ENCODE peak calls at places on chromosomes 16 and 17, in five cellular contexts. One of them, this sample, is unnamed.

GRCh38 chr16:51003850-51004566 is 147.1 kb downstream of the SALL1 start:
- DNase-seq in A549: no peak
- DNase-seq in K562: no peak
- DNase-seq in GM12878: no peak
- DNase-seq in HepG2: peak
- DNase-seq in this sample: no peak

GRCh38 chr16:87132361-87133014 is 184.7 kb downstream of the C16orf95 start:
- DNase-seq in A549: no peak
- DNase-seq in K562: no peak
- DNase-seq in GM12878: no peak
- DNase-seq in HepG2: peak
- DNase-seq in this sample: no peak

GRCh38 chr16:85824161-85825135 is 25.0 kb downstream of the COX4I1 start:
- DNase-seq in A549: no peak
- DNase-seq in K562: no peak
- DNase-seq in GM12878: no peak
- DNase-seq in HepG2: no peak
- DNase-seq in this sample: no peak

GRCh38 chr16:88012360-88012759 is 61.1 kb downstream of the BANP start:
- DNase-seq in A549: no peak
- DNase-seq in K562: no peak
- DNase-seq in GM12878: no peak
- DNase-seq in HepG2: no peak
- DNase-seq in this sample: no peak

GRCh38 chr17:17171186-17171585 is 34.9 kb downstream of the PLD6 start:
- DNase-seq in A549: no peak
- DNase-seq in K562: no peak
- DNase-seq in GM12878: no peak
- DNase-seq in HepG2: no peak
- DNase-seq in this sample: no peak

GRCh38 chr16:29994613-29995329 is 646 bp downstream of the HIRIP3 start:
- DNase-seq in A549: no peak
- DNase-seq in K562: peak
- DNase-seq in GM12878: no peak
- DNase-seq in HepG2: no peak
- DNase-seq in this sample: peak

GRCh38 chr16:25264599-25264998 is 7.0 kb upstream of the ZKSCAN2 start:
- DNase-seq in A549: no peak
- DNase-seq in K562: peak
- DNase-seq in GM12878: no peak
- DNase-seq in HepG2: no peak
- DNase-seq in this sample: peak

GRCh38 chr16:73028721-73029361 is 19.1 kb downstream of the ZFHX3 start:
- DNase-seq in A549: no peak
- DNase-seq in K562: no peak
- DNase-seq in GM12878: no peak
- DNase-seq in HepG2: no peak
- DNase-seq in this sample: no peak

GRCh38 chr16:9090101-9090959 is 1.1 kb upstream of the HAPSTR1 start:
- DNase-seq in A549: no peak
- DNase-seq in K562: peak
- DNase-seq in GM12878: no peak
- DNase-seq in HepG2: no peak
- DNase-seq in this sample: peak

GRCh38 chr16:89071686-89072182 is 21.9 kb upstream of the ACSF3 start:
- DNase-seq in A549: no peak
- DNase-seq in K562: peak
- DNase-seq in GM12878: no peak
- DNase-seq in HepG2: no peak
- DNase-seq in this sample: no peak

GRCh38 chr16:67504190-67505021 is 21.1 kb upstream of the AGRP start:
- DNase-seq in A549: no peak
- DNase-seq in K562: peak
- DNase-seq in GM12878: no peak
- DNase-seq in HepG2: peak
- DNase-seq in this sample: no peak

GRCh38 chr17:29045734-29046133 is 2.8 kb downstream of the PIPOX start:
- DNase-seq in A549: no peak
- DNase-seq in K562: no peak
- DNase-seq in GM12878: no peak
- DNase-seq in HepG2: peak
- DNase-seq in this sample: no peak

GRCh38 chr16:9270424-9270823 is 179.0 kb downstream of the HAPSTR1 start:
- DNase-seq in A549: no peak
- DNase-seq in K562: no peak
- DNase-seq in GM12878: no peak
- DNase-seq in HepG2: no peak
- DNase-seq in this sample: no peak

GRCh38 chr17:62690168-62690897 is 62.9 kb downstream of the MRC2 start:
- DNase-seq in A549: no peak
- DNase-seq in K562: no peak
- DNase-seq in GM12878: no peak
- DNase-seq in HepG2: no peak
- DNase-seq in this sample: no peak

GRCh38 chr16:89373355-89374110 is 116.8 kb downstream of the ANKRD11 start:
- DNase-seq in A549: no peak
- DNase-seq in K562: no peak
- DNase-seq in GM12878: no peak
- DNase-seq in HepG2: no peak
- DNase-seq in this sample: no peak

GRCh38 chr17:19386276-19386863 is 620 bp downstream of the MFAP4 start:
- DNase-seq in A549: peak
- DNase-seq in K562: no peak
- DNase-seq in GM12878: no peak
- DNase-seq in HepG2: no peak
- DNase-seq in this sample: no peak

GRCh38 chr17:80108321-80108971 is 7.1 kb downstream of the GAA start:
- DNase-seq in A549: no peak
- DNase-seq in K562: no peak
- DNase-seq in GM12878: no peak
- DNase-seq in HepG2: no peak
- DNase-seq in this sample: peak

GRCh38 chr17:61451538-61452300 is 503 bp upstream of the TBX4 start:
- DNase-seq in A549: no peak
- DNase-seq in K562: no peak
- DNase-seq in GM12878: no peak
- DNase-seq in HepG2: no peak
- DNase-seq in this sample: peak

GRCh38 chr16:78448658-78449327 is 349.3 kb downstream of the WWOX start:
- DNase-seq in A549: no peak
- DNase-seq in K562: no peak
- DNase-seq in GM12878: no peak
- DNase-seq in HepG2: no peak
- DNase-seq in this sample: no peak

GRCh38 chr16:2056077-2056476 is 8.3 kb downstream of the TSC2 start:
- DNase-seq in A549: no peak
- DNase-seq in K562: peak
- DNase-seq in GM12878: no peak
- DNase-seq in HepG2: peak
- DNase-seq in this sample: no peak

GRCh38 chr16:80718480-80719220 is 85.7 kb downstream of the CDYL2 start:
- DNase-seq in A549: no peak
- DNase-seq in K562: no peak
- DNase-seq in GM12878: no peak
- DNase-seq in HepG2: no peak
- DNase-seq in this sample: peak

GRCh38 chr17:77315551-77316190 is 174.9 kb downstream of the SEC14L1 start:
- DNase-seq in A549: no peak
- DNase-seq in K562: no peak
- DNase-seq in GM12878: no peak
- DNase-seq in HepG2: no peak
- DNase-seq in this sample: no peak

GRCh38 chr17:10305336-10306096 is 67.3 kb downstream of the MYH13 start:
- DNase-seq in A549: no peak
- DNase-seq in K562: no peak
- DNase-seq in GM12878: no peak
- DNase-seq in HepG2: no peak
- DNase-seq in this sample: no peak

GRCh38 chr16:60991886-60992285 is 1044.4 kb downstream of the CDH8 start:
- DNase-seq in A549: no peak
- DNase-seq in K562: no peak
- DNase-seq in GM12878: no peak
- DNase-seq in HepG2: no peak
- DNase-seq in this sample: no peak

GRCh38 chr16:76114681-76115080 is 162.5 kb upstream of the CNTNAP4 start:
- DNase-seq in A549: no peak
- DNase-seq in K562: no peak
- DNase-seq in GM12878: no peak
- DNase-seq in HepG2: no peak
- DNase-seq in this sample: no peak

GRCh38 chr17:55454906-55455474 is 33.4 kb upstream of the MMD start:
- DNase-seq in A549: peak
- DNase-seq in K562: no peak
- DNase-seq in GM12878: no peak
- DNase-seq in HepG2: peak
- DNase-seq in this sample: no peak

GRCh38 chr16:67207857-67208524 is 9.1 kb downstream of the ELMO3 start:
- DNase-seq in A549: peak
- DNase-seq in K562: peak
- DNase-seq in GM12878: no peak
- DNase-seq in HepG2: no peak
- DNase-seq in this sample: no peak

GRCh38 chr17:63078707-63079106 is 112.7 kb downstream of the TANC2 start:
- DNase-seq in A549: no peak
- DNase-seq in K562: no peak
- DNase-seq in GM12878: no peak
- DNase-seq in HepG2: no peak
- DNase-seq in this sample: no peak

GRCh38 chr17:27233059-27233458 is 60.9 kb upstream of the WSB1 start:
- DNase-seq in A549: no peak
- DNase-seq in K562: peak
- DNase-seq in GM12878: no peak
- DNase-seq in HepG2: no peak
- DNase-seq in this sample: no peak

GRCh38 chr16:11876306-11876705 is 25.0 kb upstream of the RSL1D1 start:
- DNase-seq in A549: no peak
- DNase-seq in K562: no peak
- DNase-seq in GM12878: no peak
- DNase-seq in HepG2: no peak
- DNase-seq in this sample: no peak

GRCh38 chr17:82281076-82281475 is 7.6 kb upstream of the CSNK1D start:
- DNase-seq in A549: no peak
- DNase-seq in K562: no peak
- DNase-seq in GM12878: no peak
- DNase-seq in HepG2: no peak
- DNase-seq in this sample: no peak

GRCh38 chr16:28263305-28263704 is 29.0 kb upstream of the SBK1 start:
- DNase-seq in A549: no peak
- DNase-seq in K562: no peak
- DNase-seq in GM12878: no peak
- DNase-seq in HepG2: no peak
- DNase-seq in this sample: no peak

GRCh38 chr16:82175627-82176026 is 5.6 kb upstream of the MPHOSPH6 start:
- DNase-seq in A549: no peak
- DNase-seq in K562: no peak
- DNase-seq in GM12878: no peak
- DNase-seq in HepG2: no peak
- DNase-seq in this sample: no peak
- TF ChIP-seq ESRRA in A549: no peak
- TF ChIP-seq ESRRA in K562: no peak
- TF ChIP-seq ESRRA in GM12878: no peak
- TF ChIP-seq ESRRA in HepG2: no peak
- TF ChIP-seq ESRRA in this sample: no peak

DNA sequence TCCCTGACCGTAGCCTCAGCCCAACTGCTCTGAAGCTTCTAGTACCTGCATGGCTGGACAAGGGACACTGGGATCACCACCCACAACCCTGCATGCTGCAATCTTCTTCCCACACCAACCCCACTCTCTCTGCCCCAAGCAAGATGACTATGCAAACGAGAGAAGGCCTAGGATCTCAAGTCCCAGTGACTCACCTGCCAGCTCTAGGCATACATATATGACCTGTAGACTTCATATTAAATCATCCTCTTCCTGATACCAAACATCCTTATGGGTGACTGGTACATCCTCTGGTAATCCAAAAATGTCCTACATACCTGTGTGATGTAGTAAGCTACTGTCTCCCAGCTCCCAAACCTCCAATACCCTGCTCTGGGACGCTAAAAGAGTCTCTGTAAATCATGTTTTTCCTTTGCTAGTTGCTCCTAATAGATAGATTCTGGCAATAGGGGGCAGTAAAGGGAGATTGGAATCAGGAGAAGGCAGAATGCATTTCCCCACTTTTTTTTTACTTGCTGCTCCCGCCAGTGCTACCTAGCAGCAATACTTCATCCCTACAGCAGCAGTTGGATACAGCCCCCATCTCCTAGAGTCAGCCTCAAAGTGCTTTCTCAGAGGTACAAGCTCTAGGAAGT is 43.4 kb upstream of the SOX9 start:
- DNase-seq in A549: no peak
- DNase-seq in K562: no peak
- DNase-seq in GM12878: no peak
- DNase-seq in HepG2: no peak
- DNase-seq in this sample: no peak
- TF ChIP-seq USF2 in A549: no peak
- TF ChIP-seq USF2 in K562: no peak
- TF ChIP-seq USF2 in GM12878: no peak
- TF ChIP-seq USF2 in HepG2: no peak
- TF ChIP-seq USF2 in this sample: no peak

DNA sequence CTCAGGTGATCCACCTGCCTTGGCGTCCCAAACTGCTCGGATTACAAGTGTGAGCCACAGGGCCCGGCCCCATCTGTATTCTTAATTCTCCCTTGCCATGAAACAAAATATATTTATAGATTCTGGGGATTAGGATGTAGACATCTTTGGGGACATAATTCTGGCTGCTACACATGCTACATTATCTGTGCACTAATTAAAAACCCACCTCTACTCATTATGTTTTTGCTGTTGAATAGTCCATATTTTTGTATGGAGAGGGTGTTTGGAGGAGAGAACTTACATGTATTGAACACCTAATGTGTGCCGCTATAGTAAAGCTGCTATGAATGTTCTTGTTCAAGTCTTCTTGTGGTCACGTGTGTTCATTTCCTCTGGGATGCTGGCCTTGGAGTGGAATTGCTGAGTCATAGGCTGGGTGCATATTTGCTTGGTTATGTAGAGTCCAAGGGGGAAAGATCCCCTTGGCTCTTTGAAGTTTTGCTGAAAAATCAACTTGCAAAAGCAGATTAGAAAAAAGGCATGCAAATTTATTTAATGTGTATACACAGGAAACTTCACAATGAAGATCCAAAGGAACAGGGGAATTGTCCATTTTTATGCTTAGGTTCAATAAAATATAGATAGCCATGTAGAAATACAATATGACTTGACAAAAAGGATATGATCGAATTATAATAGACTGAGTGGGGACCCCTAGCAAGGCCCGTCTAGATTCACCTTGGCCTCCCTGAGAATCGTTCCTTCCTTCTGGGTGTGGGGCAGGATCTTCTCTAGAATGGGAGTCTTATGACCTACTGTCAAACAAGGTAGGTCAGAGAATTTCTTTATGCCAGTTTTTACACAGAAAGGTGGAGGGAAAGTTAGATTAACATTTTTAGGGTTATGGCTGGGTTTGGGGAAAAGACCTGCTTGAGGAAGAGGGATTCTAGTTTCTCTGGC is 42.1 kb upstream of the GPRC5B start:
- DNase-seq in A549: no peak
- DNase-seq in K562: peak
- DNase-seq in GM12878: no peak
- DNase-seq in HepG2: peak
- DNase-seq in this sample: no peak
- TF ChIP-seq ESRRA in A549: no peak
- TF ChIP-seq ESRRA in K562: no peak
- TF ChIP-seq ESRRA in GM12878: no peak
- TF ChIP-seq ESRRA in HepG2: no peak
- TF ChIP-seq ESRRA in this sample: no peak

GRCh38 chr16:31099860-31100638 is 5.5 kb upstream of the VKORC1 start:
- DNase-seq in A549: no peak
- DNase-seq in K562: peak
- DNase-seq in GM12878: no peak
- DNase-seq in HepG2: peak
- DNase-seq in this sample: no peak
- TF ChIP-seq USF2 in A549: no peak
- TF ChIP-seq USF2 in K562: no peak
- TF ChIP-seq USF2 in GM12878: no peak
- TF ChIP-seq USF2 in HepG2: no peak
- TF ChIP-seq USF2 in this sample: no peak